ENCODE peak calls at places on chromosomes 4 and X, in ten cellular contexts. Z, K, P, F, G, H, J, T, N and E are unnamed samples.

GRCh38 chrX:47148946-47149345 is 3.9 kb downstream of the RBM10 start:
- DNase-seq in T (no peak), H (no peak), K (no peak), F (no peak), Z (no peak), P (no peak), N (no peak), J (no peak), G (no peak), E (no peak)

GRCh38 chr4:25504932-25505636 is 128.0 kb downstream of the ANAPC4 start:
- DNase-seq in N (no peak), H (no peak), Z (no peak), J (no peak), K (no peak), T (no peak), P (no peak), G (no peak), F (no peak), E (no peak)

GRCh38 chr4:36213956-36214355 is 30.4 kb downstream of the ARAP2 start:
- DNase-seq in T (no peak), J (no peak), K (no peak), H (no peak), Z (no peak), G (no peak), N (no peak), P (no peak), F (no peak), E (no peak)

GRCh38 chrX:24890677-24891076 is 125.1 kb downstream of the ARX start:
- DNase-seq in N (no peak), F (no peak), G (no peak), J (no peak), P (no peak), Z (no peak), K (no peak), H (no peak), T (no peak), E (no peak)

GRCh38 chr4:11194431-11194830 is 234.3 kb downstream of the HS3ST1 start:
- DNase-seq in H (no peak), T (no peak), N (no peak), G (no peak), Z (no peak), K (no peak), F (no peak), P (no peak), J (no peak), E (no peak)

GRCh38 chr4:96352051-96352517 is 512.2 kb downstream of the PDHA2 start:
- DNase-seq in F (no peak), Z (no peak), J (no peak), K (no peak), G (no peak), P (no peak), H (peak), T (no peak), N (no peak), E (no peak)

GRCh38 chrX:74304016-74304415 is at the start of gene ZCCHC13:
- DNase-seq in J (no peak), N (no peak), K (no peak), F (no peak), P (no peak), G (no peak), H (no peak), T (no peak), Z (no peak), E (no peak)

GRCh38 chrX:7111518-7111917 is 36.0 kb upstream of the STS start:
- DNase-seq in T (no peak), H (no peak), P (no peak), Z (no peak), F (no peak), K (no peak), N (no peak), J (no peak), G (no peak), E (no peak)

GRCh38 chr4:15755321-15755750 is 22.8 kb upstream of the CD38 start:
- DNase-seq in N (peak), J (no peak), F (peak), P (no peak), K (no peak), Z (no peak), H (peak), G (no peak), T (no peak), E (no peak)

GRCh38 chr4:136861081-136861480 is 671.2 kb downstream of the PCDH18 start:
- DNase-seq in Z (no peak), F (no peak), N (no peak), J (no peak), G (no peak), T (no peak), K (no peak), P (no peak), H (no peak), E (no peak)

GRCh38 chr4:29734785-29735184 is 985.4 kb upstream of the PCDH7 start:
- DNase-seq in F (no peak), K (no peak), Z (no peak), J (no peak), N (no peak), G (no peak), H (no peak), P (no peak), T (no peak), E (no peak)

GRCh38 chrX:137792214-137792613 is 226.3 kb downstream of the ZIC3 start:
- DNase-seq in T (no peak), G (no peak), N (no peak), H (no peak), K (no peak), F (no peak), P (no peak), J (no peak), Z (no peak), E (no peak)

GRCh38 chr4:21593268-21594002 is 355.1 kb downstream of the KCNIP4 start:
- DNase-seq in P (no peak), J (no peak), K (no peak), F (no peak), T (no peak), N (no peak), G (no peak), H (no peak), Z (no peak), E (peak)

GRCh38 chr4:2891294-2891693 is 47.6 kb downstream of the ADD1 start:
- DNase-seq in J (no peak), T (no peak), Z (no peak), F (no peak), K (no peak), H (no peak), G (peak), N (no peak), P (no peak), E (no peak)

GRCh38 chr4:164350086-164350485 is 403.8 kb upstream of the SMIM31 start:
- DNase-seq in N (no peak), J (no peak), F (no peak), Z (no peak), K (no peak), H (no peak), T (no peak), G (no peak), P (no peak), E (no peak)

GRCh38 chr4:99853993-99854392 is 37.4 kb downstream of the DAPP1 start:
- DNase-seq in T (no peak), N (no peak), F (no peak), Z (no peak), H (no peak), K (no peak), G (no peak), P (no peak), J (no peak), E (no peak)

GRCh38 chrX:53421772-53422090 is 723 bp downstream of the SMC1A start:
- DNase-seq in Z (no peak), H (no peak), P (no peak), F (no peak), K (no peak), N (no peak), J (no peak), G (peak), T (no peak), E (no peak)

GRCh38 chr4:82715731-82716617 is 82.6 kb downstream of the SCD5 start:
- DNase-seq in P (no peak), G (peak), N (no peak), Z (no peak), H (no peak), J (no peak), T (no peak), K (peak), F (no peak), E (peak)

GRCh38 chr4:173301518-173302201 is 32.5 kb downstream of the HMGB2 start:
- DNase-seq in T (no peak), G (peak), N (peak), P (peak), K (peak), F (peak), Z (peak), J (no peak), H (no peak), E (no peak)

GRCh38 chr4:73520821-73521220 is 39.3 kb downstream of the AFM start:
- DNase-seq in K (no peak), H (no peak), G (no peak), Z (no peak), T (no peak), N (peak), J (no peak), P (no peak), F (no peak), E (peak)

GRCh38 chr4:142728209-142728608 is 117.9 kb downstream of the INPP4B start:
- DNase-seq in Z (no peak), T (no peak), K (no peak), F (no peak), G (no peak), J (no peak), H (no peak), P (no peak), N (no peak), E (no peak)

GRCh38 chrX:127459784-127460183 is 592.4 kb downstream of the ACTRT1 start:
- DNase-seq in J (no peak), Z (no peak), P (no peak), K (no peak), T (no peak), H (no peak), F (no peak), N (no peak), G (no peak), E (no peak)

GRCh38 chrX:39764441-39764914 is 333.3 kb downstream of the BCOR start:
- DNase-seq in J (no peak), F (no peak), H (no peak), P (no peak), G (peak), T (no peak), K (no peak), N (no peak), Z (no peak), E (no peak)

GRCh38 chr4:113292371-113293042 is 243.1 kb downstream of the ANK2 start:
- DNase-seq in G (no peak), T (no peak), K (peak), F (peak), N (no peak), H (no peak), J (no peak), P (no peak), Z (no peak), E (no peak)

GRCh38 chr4:103050736-103051436 is 25.7 kb downstream of the SLC9B2 start:
- DNase-seq in F (no peak), T (no peak), P (no peak), Z (no peak), J (no peak), G (peak), K (no peak), N (no peak), H (no peak), E (no peak)

GRCh38 chrX:130118396-130118795 is 8.1 kb upstream of the ELF4 start:
- DNase-seq in F (peak), T (no peak), K (peak), H (no peak), P (no peak), G (no peak), J (no peak), Z (no peak), N (peak), E (no peak)

GRCh38 chrX:112941209-112941788 is 100.7 kb upstream of the AMOT start:
- DNase-seq in J (no peak), G (no peak), T (no peak), F (no peak), Z (peak), N (no peak), P (no peak), H (no peak), K (no peak), E (no peak)

GRCh38 chr4:84683065-84683464 is 100.1 kb downstream of the CDS1 start:
- DNase-seq in G (no peak), J (no peak), K (no peak), P (no peak), F (no peak), Z (no peak), N (no peak), H (no peak), T (no peak), E (no peak)

GRCh38 chr4:67762091-67762490 is 7.9 kb upstream of the GNRHR start:
- DNase-seq in G (no peak), F (no peak), P (no peak), J (no peak), N (peak), Z (peak), H (no peak), T (no peak), K (peak), E (no peak)